ENCODE peak calls at places on chromosomes 7 and 10, in seven cellular contexts. R, U, L, G, Y, V and N are unnamed samples. For H3K4me1, the result is how much of the 10 kb centered on the place peaks cover.

GRCh38 chr7:29976673-29977072 is 12.9 kb downstream of the SCRN1 start:
- DNase-seq in Y (no peak), V (no peak), R (no peak), U (no peak), G (no peak), L (no peak), N (no peak)

GRCh38 chr7:77797734-77798393 is 370 bp downstream of the TMEM60 start:
- DNase-seq in G (no peak), U (peak), Y (peak), V (no peak), R (no peak), L (no peak), N (no peak)

GRCh38 chr7:372939-373791 is 83.2 kb downstream of the FOXL3 start:
- DNase-seq in R (peak), G (no peak), U (peak), V (peak), L (no peak), Y (no peak), N (peak)

GRCh38 chr10:23110722-23111660 is 15.6 kb downstream of the MSRB2 start:
- DNase-seq in V (no peak), L (no peak), U (peak), R (peak), G (no peak), Y (no peak), N (no peak)

GRCh38 chr7:37674534-37674933 is 9.0 kb upstream of the GPR141 start:
- DNase-seq in G (no peak), Y (no peak), R (no peak), L (no peak), V (no peak), U (no peak), N (no peak)

GRCh38 chr7:127983804-127984332 is 47.4 kb downstream of the LRRC4 start:
- DNase-seq in U (no peak), V (no peak), G (no peak), L (peak), R (peak), Y (peak), N (no peak)

GRCh38 chr10:71837085-71837827 is 13.8 kb downstream of the PSAP start:
- DNase-seq in V (peak), Y (no peak), G (no peak), L (no peak), R (peak), U (peak), N (peak)

GRCh38 chr7:70457477-70458194 is 674.3 kb upstream of the GALNT17 start:
- DNase-seq in Y (no peak), V (no peak), L (no peak), U (peak), R (no peak), G (no peak), N (no peak)

GRCh38 chr10:72059843-72060822 is 28.2 kb downstream of the SPOCK2 start:
- DNase-seq in U (no peak), R (no peak), V (no peak), G (no peak), Y (no peak), L (no peak), N (no peak)

GRCh38 chr10:124949543-124949942 is 7.6 kb downstream of the ZRANB1 start:
- DNase-seq in U (no peak), V (no peak), G (no peak), L (no peak), R (peak), Y (no peak), N (no peak)

GRCh38 chr7:130893441-130893894 is 159.5 kb upstream of the KLF14 start:
- DNase-seq in L (no peak), Y (no peak), R (peak), V (peak), U (no peak), G (no peak), N (no peak)

GRCh38 chr10:84012831-84013458 is 126.4 kb upstream of the GHITM start:
- DNase-seq in Y (no peak), R (no peak), L (no peak), V (no peak), G (no peak), U (no peak), N (no peak)

GRCh38 chr10:18229839-18230238 is 89.6 kb downstream of the CACNB2 start:
- DNase-seq in U (no peak), L (no peak), V (no peak), Y (peak), G (no peak), R (no peak), N (no peak)

GRCh38 chr10:96124230-96125141 is 5.6 kb upstream of the ZNF518A start:
- DNase-seq in R (peak), G (no peak), L (peak), U (peak), Y (no peak), V (no peak), N (no peak)

GRCh38 chr10:101856626-101857025 is 13.0 kb upstream of the KCNIP2 start:
- DNase-seq in R (no peak), U (no peak), L (no peak), V (no peak), Y (no peak), G (no peak), N (no peak)

GRCh38 chr7:1818581-1819200 is 148.6 kb downstream of the ELFN1 start:
- DNase-seq in V (peak), U (no peak), Y (no peak), G (no peak), R (no peak), L (no peak), N (peak)

GRCh38 chr7:28939367-28939766 is 18.8 kb downstream of the TRIL start:
- DNase-seq in L (no peak), Y (no peak), R (peak), G (no peak), U (no peak), V (no peak), N (no peak)

GRCh38 chr10:19250542-19250941 is 201.9 kb downstream of the MALRD1 start:
- DNase-seq in R (no peak), L (no peak), V (no peak), U (no peak), Y (peak), G (no peak), N (no peak)

GRCh38 chr7:31017036-31017747 is 34.9 kb upstream of the ADCYAP1R1 start:
- DNase-seq in U (no peak), R (no peak), V (no peak), L (no peak), Y (no peak), G (no peak), N (peak)

GRCh38 chr7:22137026-22137425 is 191.3 kb upstream of the CDCA7L start:
- DNase-seq in Y (no peak), L (no peak), G (no peak), V (no peak), R (no peak), U (no peak), N (no peak)

GRCh38 chr10:123287594-123288247 is 133.5 kb downstream of the BUB3 start:
- DNase-seq in V (no peak), L (peak), R (no peak), U (no peak), G (no peak), Y (peak), N (no peak)

GRCh38 chr10:110398419-110399162 is 93.9 kb upstream of the SMNDC1 start:
- DNase-seq in Y (peak), L (peak), R (peak), U (peak), G (no peak), V (peak), N (peak)

GRCh38 chr10:3525832-3526449 is 259.1 kb downstream of the KLF6 start:
- DNase-seq in G (no peak), Y (peak), U (no peak), L (peak), R (peak), V (peak), N (no peak)

GRCh38 chr7:80053098-80053497 is 81.5 kb upstream of the GNAI1 start:
- DNase-seq in Y (no peak), R (peak), L (no peak), U (peak), V (no peak), G (no peak), N (no peak)

GRCh38 chr7:75578081-75578480 is 86.0 kb downstream of the SPDYE5 start:
- DNase-seq in U (no peak), Y (no peak), V (no peak), L (no peak), R (no peak), G (no peak), N (no peak)

GRCh38 chr10:89450901-89451300 is 36.5 kb downstream of the IFIT5 start:
- DNase-seq in V (no peak), L (no peak), G (no peak), U (no peak), Y (no peak), R (no peak), N (no peak)

GRCh38 chr10:92208736-92209135 is 82.1 kb downstream of the CPEB3 start:
- DNase-seq in L (no peak), G (no peak), R (no peak), Y (peak), V (no peak), U (no peak), N (no peak)

GRCh38 chr7:20642171-20642570 is 26.7 kb downstream of the ABCB5 start:
- DNase-seq in R (no peak), L (no peak), G (no peak), Y (no peak), U (no peak), V (no peak), N (no peak)

GRCh38 chr10:60816624-60817023 is 38.3 kb downstream of the CDK1 start:
- DNase-seq in L (peak), R (peak), Y (peak), V (no peak), U (peak), G (no peak), N (no peak)

GRCh38 chr10:89846786-89847185 is 145.4 kb downstream of the KIF20B start:
- DNase-seq in Y (no peak), R (no peak), U (no peak), G (no peak), V (no peak), L (no peak), N (no peak)

GRCh38 chr10:96720422-96721206 is at the start of gene PIK3AP1:
- DNase-seq in Y (peak), V (peak), U (peak), G (peak), L (no peak), R (no peak), N (peak)

GRCh38 chr7:836429-836828 is 4.2 kb downstream of the SUN1 start:
- DNase-seq in L (no peak), Y (no peak), R (peak), U (peak), G (no peak), V (peak), N (no peak)

GRCh38 chr7:93453264-93453663 is 121.3 kb downstream of the CALCR start:
- DNase-seq in Y (no peak), U (no peak), L (no peak), R (no peak), G (no peak), V (no peak), N (no peak)

DNA sequence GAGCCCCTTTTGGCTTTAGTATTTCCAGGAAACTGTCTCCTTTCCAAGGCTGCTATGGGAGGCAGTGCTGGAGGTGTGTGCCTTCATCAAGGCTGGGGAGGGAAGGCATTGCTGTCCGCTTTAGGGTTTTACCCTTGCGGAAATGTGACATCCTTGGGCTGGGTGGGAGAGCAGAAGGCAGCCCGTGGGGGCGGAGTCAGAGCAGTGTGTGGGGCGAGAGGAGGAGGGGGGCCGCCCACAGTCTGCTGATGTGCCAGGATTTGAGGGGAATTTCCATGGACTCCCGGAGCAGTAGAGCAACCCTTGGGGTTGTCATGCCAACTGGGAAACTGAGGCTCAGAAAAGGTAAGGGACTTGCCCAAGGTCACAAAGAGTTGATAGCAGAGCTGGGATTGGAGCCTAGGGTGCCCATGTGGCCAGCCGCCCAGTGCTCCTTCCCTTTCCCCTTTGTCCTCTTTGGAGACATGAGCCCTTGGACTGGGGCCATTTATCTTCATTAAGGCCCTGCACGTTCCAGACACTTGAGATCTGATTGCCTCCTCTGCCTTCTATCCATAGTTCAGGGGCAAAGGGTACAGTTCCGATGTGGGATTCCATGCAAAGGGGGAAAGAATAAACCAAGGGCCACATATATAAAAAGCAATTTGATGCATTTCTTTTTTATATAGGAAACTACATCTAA is 22.2 kb downstream of the TSPAN15 start:
- DNase-seq in G (no peak), U (no peak), R (no peak), V (no peak), L (no peak), Y (no peak), N (no peak)
- H3K4me1 ChIP-seq in G (under half), U (under half), R (under half), V (under half), L (half or more), Y (under half), N (under half)

DNA sequence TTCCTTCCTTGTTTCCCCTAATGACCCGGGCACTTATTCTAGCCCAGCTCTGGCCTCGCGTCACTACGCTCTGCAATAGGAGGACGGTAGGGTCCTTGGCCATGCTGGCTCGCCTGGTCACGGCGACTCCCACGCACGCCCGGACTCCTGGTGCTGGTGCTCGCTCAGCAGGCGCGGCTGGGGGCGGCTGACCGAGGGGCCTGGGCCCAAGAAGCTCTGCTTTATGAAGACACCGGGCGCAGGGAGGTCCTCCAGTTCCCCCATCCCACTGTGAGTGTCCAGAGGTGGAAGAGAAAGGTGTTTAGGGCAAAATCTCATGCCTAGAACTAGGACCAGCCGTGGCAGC is 54.2 kb upstream of the ZNF32 start:
- DNase-seq in L (no peak), R (no peak), Y (no peak), G (no peak), U (no peak), V (no peak), N (no peak)
- H3K4me3 ChIP-seq in L (no peak), R (no peak), Y (no peak), G (no peak), U (no peak), V (no peak), N (no peak)

GRCh38 chr7:17060051-17060450 is 178.3 kb upstream of the AGR3 start:
- DNase-seq in G (no peak), L (no peak), V (no peak), R (no peak), U (no peak), Y (no peak), N (no peak)
- H3K4me1 ChIP-seq in G (under half), L (under half), V (under half), R (under half), U (under half), Y (under half), N (under half)

GRCh38 chr7:150453186-150453585 is 2.8 kb downstream of the GIMAP8 start:
- DNase-seq in V (no peak), U (no peak), L (no peak), Y (no peak), G (peak), R (no peak), N (no peak)
- H3K4me3 ChIP-seq in V (peak), U (no peak), L (no peak), Y (no peak), G (peak), R (no peak), N (no peak)

GRCh38 chr10:126153686-126154628 is 234.3 kb downstream of the ADAM12 start:
- DNase-seq in L (no peak), Y (no peak), V (no peak), R (no peak), G (no peak), U (peak), N (no peak)
- H3K4me1 ChIP-seq in L (under half), Y (under half), V (under half), R (under half), G (under half), U (half or more), N (under half)